ENCODE peak calls at places on chromosome 2, in four cellular contexts. I, G, H and E are unnamed samples.

GRCh38 chr2:1233280-1233679 is 180.0 kb upstream of the TPO start:
- DNase-seq in I (no peak), G (no peak), H (no peak), E (no peak)

GRCh38 chr2:166900700-166901099 is 12.4 kb downstream of the XIRP2 start:
- DNase-seq in I (no peak), G (no peak), H (peak; percentile 6), E (no peak)

GRCh38 chr2:70672990-70673647 is 94.9 kb downstream of the ADD2 start:
- DNase-seq in I (no peak), G (no peak), H (no peak), E (no peak)

GRCh38 chr2:128781166-128781887 is 462.7 kb upstream of the HS6ST1 start:
- DNase-seq in I (peak; percentile 4), G (no peak), H (no peak), E (no peak)

GRCh38 chr2:159265171-159265576 is 21.3 kb downstream of the WDSUB1 start:
- DNase-seq in I (no peak), G (no peak), H (no peak), E (no peak)

GRCh38 chr2:64626963-64627760 is 26.6 kb downstream of the SERTAD2 start:
- DNase-seq in I (no peak), G (no peak), H (no peak), E (no peak)

GRCh38 chr2:1856481-1856880 is 112.2 kb upstream of the PXDN start:
- DNase-seq in I (no peak), G (no peak), H (no peak), E (no peak)

GRCh38 chr2:121049141-121049540 is 235.9 kb downstream of the TFCP2L1 start:
- DNase-seq in I (no peak), G (no peak), H (no peak), E (no peak)

GRCh38 chr2:241984271-241984655 is 114.7 kb downstream of the RTP5 start:
- DNase-seq in I (no peak), G (no peak), H (no peak), E (no peak)

GRCh38 chr2:138787053-138787666 is 7.0 kb upstream of the NXPH2 start:
- DNase-seq in I (no peak), G (no peak), H (peak; percentile 39), E (peak; percentile 37)

GRCh38 chr2:205758498-205758897 is 76.2 kb downstream of the NRP2 start:
- DNase-seq in I (no peak), G (no peak), H (no peak), E (no peak)

GRCh38 chr2:72794572-72794971 is 31.3 kb downstream of the EXOC6B start:
- DNase-seq in I (no peak), G (no peak), H (no peak), E (no peak)

GRCh38 chr2:38723173-38723572 is 28.0 kb downstream of the SRSF7 start:
- DNase-seq in I (no peak), G (peak; percentile 66), H (no peak), E (peak; percentile 28)

GRCh38 chr2:103902347-103902746 is 951.6 kb upstream of the POU3F3 start:
- DNase-seq in I (no peak), G (no peak), H (no peak), E (no peak)

GRCh38 chr2:86023366-86023712 is 82.3 kb downstream of the POLR1A start:
- DNase-seq in I (no peak), G (no peak), H (no peak), E (no peak)

GRCh38 chr2:86026744-86027065 is 79.0 kb downstream of the POLR1A start:
- DNase-seq in I (no peak), G (no peak), H (no peak), E (no peak)

GRCh38 chr2:86025976-86026743 is 79.5 kb downstream of the POLR1A start:
- DNase-seq in I (no peak), G (no peak), H (no peak), E (no peak)

GRCh38 chr2:86027196-86027912 is 78.3 kb downstream of the POLR1A start:
- DNase-seq in I (no peak), G (no peak), H (no peak), E (no peak)

DNA sequence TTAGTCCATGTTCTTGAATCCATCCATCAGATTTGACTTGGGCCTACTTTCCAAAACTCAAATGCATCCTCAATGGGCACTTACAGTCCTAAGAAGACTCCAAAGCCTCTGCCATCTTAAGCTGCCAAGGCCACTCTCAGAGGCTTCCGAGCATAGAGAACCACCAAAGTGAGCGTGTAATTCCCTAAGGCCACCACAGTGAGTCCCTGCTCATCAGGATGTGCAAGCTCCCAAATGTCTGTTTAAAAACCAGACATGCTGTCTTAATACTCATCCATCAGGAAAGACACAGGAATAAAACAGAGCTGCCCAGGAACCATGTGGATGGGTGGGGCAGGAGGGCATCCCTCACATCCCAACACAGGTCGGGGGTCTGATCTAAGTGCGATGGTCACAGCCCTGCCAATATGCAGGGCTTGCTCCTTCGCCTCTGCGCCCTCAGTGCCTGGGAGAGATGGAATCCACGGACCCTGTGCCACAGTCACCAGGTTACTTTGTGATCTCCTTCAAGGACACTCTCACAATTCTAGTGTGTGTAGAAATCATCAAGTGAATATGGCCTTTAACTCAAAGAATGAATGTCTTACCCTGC is 80.4 kb downstream of the POLR1A start:
- DNase-seq in I (no peak), G (no peak), H (no peak), E (no peak)
- TF ChIP-seq CTCF in I (no peak), G (peak; percentile 10), H (no peak), E (no peak)

DNA sequence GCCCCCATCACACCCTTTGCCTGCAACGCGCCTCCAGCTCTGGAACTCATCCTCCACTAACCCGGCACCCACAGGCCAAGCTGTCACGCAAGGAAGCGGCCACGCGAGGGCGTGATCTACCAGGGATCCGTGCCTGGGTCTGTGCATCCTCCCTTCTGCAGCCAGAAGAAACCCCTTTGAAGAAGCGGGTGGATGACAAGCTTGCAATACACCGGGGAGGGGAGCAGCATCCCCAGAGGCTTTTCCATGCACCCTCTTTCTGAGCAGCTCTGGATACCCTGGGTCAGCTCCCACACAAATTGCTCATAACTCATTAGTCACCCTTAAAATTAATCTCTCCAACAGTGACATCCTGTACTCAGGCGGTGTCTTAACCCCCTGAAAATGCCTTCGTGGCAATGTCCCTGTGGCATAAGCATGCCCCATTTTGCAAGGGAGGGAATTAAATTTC is 47.6 kb downstream of the PDCL3 start:
- DNase-seq in I (peak; percentile 52), G (no peak), H (no peak), E (peak; percentile 59)
- TF ChIP-seq CTCF in I (peak; percentile 36), G (peak; percentile 75), H (peak; percentile 69), E (no peak)

GRCh38 chr2:200259577-200259957 is 46.9 kb upstream of the SPATS2L start:
- DNase-seq in I (no peak), G (no peak), H (no peak), E (no peak)

GRCh38 chr2:200254788-200255187 is 51.7 kb upstream of the SPATS2L start:
- DNase-seq in I (no peak), G (no peak), H (no peak), E (no peak)

GRCh38 chr2:200255549-200255948 is 50.9 kb upstream of the SPATS2L start:
- DNase-seq in I (no peak), G (no peak), H (no peak), E (no peak)

GRCh38 chr2:200258881-200259576 is 47.5 kb upstream of the SPATS2L start:
- DNase-seq in I (no peak), G (no peak), H (no peak), E (no peak)

DNA sequence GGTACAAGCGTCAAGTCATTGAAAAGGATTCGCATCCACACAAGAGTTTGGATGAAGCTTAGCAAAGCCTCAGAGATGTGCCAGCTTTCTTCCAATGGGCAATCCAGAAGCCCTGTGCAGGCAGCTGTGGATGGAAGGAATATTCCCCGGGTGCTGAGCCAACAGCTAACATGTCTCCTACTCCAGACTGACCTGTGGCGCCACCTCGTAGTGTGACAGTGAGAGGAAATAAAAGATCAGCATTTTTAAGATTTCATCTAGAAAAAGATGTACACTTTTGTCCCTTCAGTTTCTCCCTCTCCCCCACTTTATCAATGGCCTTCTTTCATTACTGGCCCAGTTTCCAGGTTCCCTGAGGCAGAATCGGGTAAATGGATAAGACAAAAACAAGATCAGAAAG is 48.9 kb upstream of the SPATS2L start:
- DNase-seq in I (no peak), G (no peak), H (no peak), E (no peak)
- TF ChIP-seq CTCF in I (no peak), G (no peak), H (no peak), E (no peak)

GRCh38 chr2:235670974-235671787 is 177.3 kb downstream of the AGAP1 start:
- DNase-seq in I (no peak), G (no peak), H (no peak), E (peak; percentile 22)
- TF ChIP-seq CTCF in I (no peak), G (no peak), H (no peak), E (no peak)

GRCh38 chr2:27322766-27323591 is at the start of gene MPV17:
- DNase-seq in I (peak; percentile 95), G (peak; percentile 79), H (peak; percentile 76), E (peak; percentile 93)

GRCh38 chr2:27324720-27325119 is 1.8 kb upstream of the MPV17 start:
- DNase-seq in I (no peak), G (no peak), H (no peak), E (no peak)

GRCh38 chr2:27323592-27324285 is 842 bp upstream of the MPV17 start:
- DNase-seq in I (no peak), G (no peak), H (no peak), E (no peak)

GRCh38 chr2:27322301-27322765 is 564 bp downstream of the MPV17 start:
- DNase-seq in I (peak; percentile 21), G (no peak), H (no peak), E (no peak)

GRCh38 chr2:27320958-27321543 is 1.8 kb downstream of the MPV17 start:
- DNase-seq in I (peak; percentile 50), G (no peak), H (peak; percentile 98), E (no peak)
- TF ChIP-seq CTCF in I (peak; percentile 19), G (peak; percentile 11), H (peak; percentile 73), E (no peak)

GRCh38 chr2:178799305-178799704 is 7.9 kb downstream of the TTN start:
- DNase-seq in I (no peak), G (no peak), H (no peak), E (no peak)
- TF ChIP-seq CTCF in I (no peak), G (no peak), H (no peak), E (no peak)